ENCODE peak calls at places on chromosomes 6 and 20, in six cellular contexts. D is stomach, R is upper lobe of left lung, B is HCT116, H is breast epithelium, J is GM23338. P is an unnamed sample.

GRCh38 chr6:29656157-29656556 is 735 bp upstream of the MOG start:
- DNase-seq in D (no peak), R (no peak), B (no peak), H (no peak), J (no peak), P (no peak)

GRCh38 chr20:50245561-50246366 is 55.1 kb downstream of the CEBPB start:
- DNase-seq in D (no peak), R (no peak), B (peak; percentile 23), H (peak; percentile 72), J (no peak), P (no peak)

GRCh38 chr6:131049515-131050081 is 13.4 kb downstream of the EPB41L2 start:
- DNase-seq in D (no peak), R (no peak), B (no peak), H (no peak), J (no peak), P (no peak)

GRCh38 chr6:21281366-21281765 is 312.2 kb upstream of the SOX4 start:
- DNase-seq in D (no peak), R (no peak), B (no peak), H (no peak), J (no peak), P (no peak)

GRCh38 chr20:11675920-11676617 is 241.6 kb upstream of the BTBD3 start:
- DNase-seq in D (no peak), R (no peak), B (no peak), H (no peak), J (no peak), P (no peak)

GRCh38 chr20:10225439-10226080 is 6.9 kb downstream of the SNAP25 start:
- DNase-seq in D (no peak), R (no peak), B (no peak), H (no peak), J (peak; percentile 73), P (no peak)

GRCh38 chr6:5246141-5246869 is 14.4 kb downstream of the LYRM4 start:
- DNase-seq in D (no peak), R (no peak), B (no peak), H (no peak), J (no peak), P (no peak)

GRCh38 chr6:166584813-166585429 is 1.6 kb downstream of the RAMACL start:
- DNase-seq in D (no peak), R (no peak), B (no peak), H (no peak), J (no peak), P (no peak)

GRCh38 chr6:43311681-43312080 is 3.1 kb upstream of the CRIP3 start:
- DNase-seq in D (no peak), R (no peak), B (no peak), H (no peak), J (no peak), P (peak; percentile 76)

GRCh38 chr6:127971945-127972391 is 71.1 kb upstream of the THEMIS start:
- DNase-seq in D (no peak), R (no peak), B (no peak), H (no peak), J (no peak), P (no peak)

GRCh38 chr6:130961148-130961547 is 101.9 kb downstream of the EPB41L2 start:
- DNase-seq in D (no peak), R (no peak), B (no peak), H (no peak), J (no peak), P (no peak)

GRCh38 chr6:18429655-18430054 is 42.5 kb downstream of the RNF144B start:
- DNase-seq in D (no peak), R (no peak), B (no peak), H (no peak), J (no peak), P (no peak)

GRCh38 chr6:20025681-20026080 is 186.6 kb downstream of the MBOAT1 start:
- DNase-seq in D (no peak), R (no peak), B (no peak), H (no peak), J (no peak), P (no peak)

GRCh38 chr6:109428889-109429477 is 11.4 kb downstream of the PPIL6 start:
- DNase-seq in D (no peak), R (no peak), B (no peak), H (no peak), J (no peak), P (no peak)

GRCh38 chr6:31736026-31736767 is at the start of gene CLIC1:
- DNase-seq in D (peak; percentile 87), R (peak; percentile 91), B (no peak), H (peak; percentile 88), J (peak; percentile 90), P (peak; percentile 96)

GRCh38 chr6:128964233-128964755 is 81.4 kb downstream of the LAMA2 start:
- DNase-seq in D (no peak), R (no peak), B (no peak), H (no peak), J (no peak), P (no peak)

GRCh38 chr20:17859002-17859615 is 109.5 kb downstream of the SNX5 start:
- DNase-seq in D (peak; percentile 56), R (no peak), B (no peak), H (no peak), J (no peak), P (no peak)

GRCh38 chr6:30097902-30098606 is 14.8 kb downstream of the TRIM31 start:
- DNase-seq in D (peak; percentile 32), R (no peak), B (no peak), H (no peak), J (no peak), P (peak; percentile 14)

GRCh38 chr6:69866351-69867074 is at the start of gene COL19A1:
- DNase-seq in D (no peak), R (peak; percentile 21), B (no peak), H (no peak), J (peak; percentile 59), P (no peak)

GRCh38 chr6:26607434-26608230 is 10.9 kb downstream of the ABT1 start:
- DNase-seq in D (peak; percentile 39), R (peak; percentile 25), B (peak; percentile 48), H (no peak), J (peak; percentile 83), P (no peak)

GRCh38 chr20:57190536-57191265 is 75.7 kb downstream of the BMP7 start:
- DNase-seq in D (no peak), R (no peak), B (no peak), H (no peak), J (no peak), P (no peak)

DNA sequence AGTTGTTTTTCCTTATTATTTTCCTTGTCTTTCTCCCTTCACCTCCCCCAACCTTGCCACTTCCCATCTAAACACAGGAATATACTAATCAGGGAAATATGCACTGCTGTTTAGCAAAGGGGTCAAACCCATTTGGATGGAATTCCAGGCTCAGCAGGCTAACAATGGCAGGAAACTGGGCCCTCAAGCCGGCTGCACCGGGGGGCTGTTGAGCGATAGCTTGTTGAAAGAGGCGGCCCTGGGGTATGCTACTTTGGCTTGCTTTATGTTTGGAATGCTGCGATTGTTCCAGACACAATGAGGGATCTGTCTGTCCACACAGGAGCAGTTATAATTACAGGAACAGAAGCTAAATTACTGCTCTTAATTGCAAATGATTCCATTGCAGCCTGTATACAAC is 112.7 kb downstream of the TMEM170B start:
- DNase-seq in D (no peak), R (no peak), B (no peak), H (no peak), J (peak; percentile 90), P (no peak)
- TF ChIP-seq POLR2AphosphoS5 in D (no peak), R (no peak), B (no peak), H (no peak), J (no peak), P (no peak)

GRCh38 chr6:87899499-87900147 is 148.0 kb upstream of the SPACA1 start:
- DNase-seq in D (no peak), R (no peak), B (no peak), H (no peak), J (no peak), P (no peak)
- TF ChIP-seq POLR2AphosphoS5 in D (no peak), R (no peak), B (no peak), H (no peak), J (no peak), P (no peak)

GRCh38 chr6:12026120-12026519 is 14.0 kb downstream of the HIVEP1 start:
- DNase-seq in D (no peak), R (no peak), B (no peak), H (no peak), J (no peak), P (no peak)
- TF ChIP-seq POLR2AphosphoS5 in D (no peak), R (no peak), B (no peak), H (no peak), J (no peak), P (no peak)

DNA sequence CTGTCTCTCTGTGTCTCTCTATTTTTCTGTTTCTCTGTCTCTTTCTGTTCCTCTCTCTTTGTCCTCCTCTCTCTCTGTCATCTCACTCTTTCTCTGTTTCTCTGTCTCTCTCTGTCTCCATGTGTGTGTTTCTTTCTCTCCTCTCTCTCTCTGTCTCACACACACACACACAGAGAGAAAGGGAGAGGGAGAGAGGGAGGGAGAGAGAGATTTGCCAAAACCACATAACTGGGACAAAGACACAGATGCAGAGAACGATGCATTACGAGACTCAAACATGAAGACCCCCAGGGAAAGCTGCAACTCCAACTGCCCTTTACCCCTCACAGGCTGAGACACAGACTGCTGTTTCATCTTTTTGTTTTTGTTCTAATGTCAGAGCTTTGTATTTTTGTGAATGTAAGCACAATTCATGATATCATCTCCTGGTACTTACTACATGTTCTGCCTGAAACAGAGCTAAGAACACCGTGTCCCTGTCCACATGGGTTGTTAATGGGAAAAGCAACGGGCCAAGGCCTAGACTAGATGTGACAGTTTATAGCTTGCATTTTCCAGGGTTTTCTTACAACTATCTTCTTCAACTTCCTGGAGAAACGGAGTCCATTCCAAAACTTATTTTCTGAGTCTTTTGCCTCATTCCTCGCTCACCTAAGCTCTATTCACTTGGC is 177.1 kb upstream of the ARID1B start:
- DNase-seq in D (no peak), R (no peak), B (no peak), H (peak; percentile 30), J (no peak), P (no peak)
- TF ChIP-seq POLR2AphosphoS5 in D (peak; percentile 28), R (no peak), B (no peak), H (peak; percentile 52), J (no peak), P (no peak)

GRCh38 chr6:105322499-105323231 is 80.2 kb downstream of the PREP start:
- DNase-seq in D (no peak), R (no peak), B (no peak), H (no peak), J (no peak), P (no peak)

GRCh38 chr6:105320766-105321165 is 82.1 kb downstream of the PREP start:
- DNase-seq in D (no peak), R (no peak), B (no peak), H (no peak), J (no peak), P (no peak)

GRCh38 chr6:105319331-105319730 is 83.6 kb downstream of the PREP start:
- DNase-seq in D (no peak), R (no peak), B (no peak), H (no peak), J (no peak), P (no peak)

GRCh38 chr6:105321207-105321606 is 81.7 kb downstream of the PREP start:
- DNase-seq in D (peak; percentile 78), R (peak; percentile 67), B (no peak), H (peak; percentile 66), J (no peak), P (no peak)

GRCh38 chr6:105321728-105322127 is 81.2 kb downstream of the PREP start:
- DNase-seq in D (no peak), R (no peak), B (no peak), H (no peak), J (no peak), P (no peak)
- TF ChIP-seq POLR2AphosphoS5 in D (no peak), R (no peak), B (no peak), H (no peak), J (no peak), P (no peak)

GRCh38 chr6:56958481-56958880 is 3.6 kb downstream of the BEND6 start:
- DNase-seq in D (no peak), R (no peak), B (no peak), H (no peak), J (no peak), P (no peak)
- TF ChIP-seq POLR2AphosphoS5 in D (no peak), R (no peak), B (no peak), H (no peak), J (no peak), P (no peak)

P was measured in HL-60.